ENCODE peak calls at places on chromosomes 6 and 20, in five cellular contexts. N is RWPE1, O is K562, Z is fibroblast of the aortic adventitia, D is fibroblast of lung. Y is an unnamed sample.
A peak's percentile ranks its signal among the peaks of the same experiment; 100 is the strongest.

GRCh38 chr6:19849736-19850135 is 12.6 kb downstream of the ID4 start:
- DNase-seq in Z (no peak), O (no peak), D (no peak), N (no peak), Y (no peak)

GRCh38 chr6:119533603-119534279 is 184.2 kb upstream of the MAN1A1 start:
- DNase-seq in Z (peak; percentile 64), O (no peak), D (peak; percentile 60), N (peak; percentile 90), Y (no peak)

GRCh38 chr6:152846825-152847224 is 96.2 kb downstream of the VIP start:
- DNase-seq in Z (no peak), O (no peak), D (no peak), N (no peak), Y (no peak)

GRCh38 chr20:47748851-47749250 is 36.4 kb downstream of the SULF2 start:
- DNase-seq in N (no peak), O (no peak), Z (no peak), D (peak; percentile 78), Y (no peak)

GRCh38 chr6:56932891-56933473 is 21.9 kb upstream of the BEND6 start:
- DNase-seq in D (no peak), N (no peak), Z (no peak), O (no peak), Y (no peak)

GRCh38 chr6:148430897-148431296 is 88.3 kb downstream of the SASH1 start:
- DNase-seq in Z (no peak), N (no peak), D (no peak), O (no peak), Y (no peak)

GRCh38 chr6:100350139-100350538 is 114.6 kb downstream of the SIM1 start:
- DNase-seq in D (no peak), O (no peak), Z (no peak), N (no peak), Y (no peak)

GRCh38 chr6:144661101-144661806 is 376.1 kb downstream of the UTRN start:
- DNase-seq in O (no peak), D (peak; percentile 62), N (no peak), Z (peak; percentile 32), Y (no peak)

GRCh38 chr6:30647802-30648460 is 998 bp downstream of the C6orf136 start:
- DNase-seq in Z (peak; percentile 25), O (no peak), D (no peak), N (no peak), Y (no peak)

GRCh38 chr20:9503530-9504251 is 10.7 kb upstream of the LAMP5 start:
- DNase-seq in Z (no peak), N (no peak), D (peak; percentile 69), O (no peak), Y (no peak)
- TF ChIP-seq CTCF in Z (no peak), N (no peak), D (peak; percentile 19), O (no peak), Y (no peak)

GRCh38 chr6:1678201-1678600 is 68.5 kb downstream of the FOXC1 start:
- DNase-seq in D (no peak), N (no peak), Z (no peak), O (no peak), Y (no peak)

GRCh38 chr6:1678966-1679690 is 69.4 kb downstream of the FOXC1 start:
- DNase-seq in Z (no peak), N (no peak), D (no peak), O (no peak), Y (no peak)

DNA sequence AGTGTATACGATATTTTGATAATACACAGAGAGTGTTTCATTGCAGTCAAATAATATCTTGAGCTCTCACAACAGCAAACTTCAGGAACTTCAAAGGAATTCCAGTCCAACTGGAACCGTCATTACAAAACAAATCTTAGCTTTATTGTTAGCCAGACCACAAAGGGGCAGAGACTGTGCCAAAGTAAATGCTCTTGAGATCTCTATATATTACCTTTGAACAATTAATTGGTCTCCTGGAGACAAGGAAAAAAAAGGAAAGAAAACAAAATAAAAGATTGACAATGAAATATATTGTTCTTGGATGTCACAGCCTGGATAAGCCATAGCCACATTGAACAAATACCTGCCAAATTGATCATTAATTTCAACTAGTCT is 70.0 kb downstream of the FOXC1 start:
- DNase-seq in D (peak; percentile 71), O (no peak), N (no peak), Z (peak; percentile 55), Y (no peak)
- TF ChIP-seq CTCF in D (no peak), O (no peak), N (no peak), Z (no peak), Y (no peak)

DNA sequence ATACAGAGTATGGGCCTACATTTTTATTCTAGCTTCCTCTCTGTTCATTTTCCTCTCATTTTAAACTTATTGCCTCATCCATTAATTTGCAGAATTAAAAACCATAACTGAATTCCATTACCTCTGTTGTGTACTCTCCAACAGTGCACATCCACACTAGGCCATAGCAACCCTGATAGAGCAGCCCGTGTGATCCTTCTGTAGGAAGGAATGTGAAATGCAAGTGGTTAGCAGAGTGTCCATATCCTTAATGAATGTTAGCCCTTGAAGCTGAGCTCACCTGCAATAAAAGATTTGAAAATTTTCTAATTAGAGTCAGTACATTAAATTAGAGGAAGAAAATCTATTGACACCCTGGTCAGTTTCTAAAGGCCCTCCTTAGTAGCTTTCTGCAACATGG is 6.5 kb upstream of the GRIK2 start:
- DNase-seq in N (no peak), D (no peak), Z (no peak), O (no peak), Y (no peak)
- TF ChIP-seq CTCF in N (no peak), D (no peak), Z (peak; percentile 17), O (no peak), Y (peak; percentile 44)

GRCh38 chr6:168333039-168333438 is 13.5 kb upstream of the DACT2 start:
- DNase-seq in O (peak; percentile 80), D (no peak), Z (no peak), N (no peak), Y (no peak)
- TF ChIP-seq CTCF in O (peak; percentile 63), D (peak; percentile 13), Z (peak; percentile 29), N (no peak), Y (peak; percentile 51)

GRCh38 chr6:32114853-32115252 is 5.7 kb upstream of the TNXB start:
- DNase-seq in O (no peak), D (no peak), Z (peak; percentile 41), N (peak; percentile 63), Y (no peak)

GRCh38 chr6:32112436-32112980 is 3.4 kb upstream of the TNXB start:
- DNase-seq in D (no peak), N (no peak), Z (peak; percentile 39), O (no peak), Y (no peak)

GRCh38 chr6:32115623-32116022 is 6.5 kb upstream of the TNXB start:
- DNase-seq in D (no peak), O (no peak), N (no peak), Z (no peak), Y (no peak)

GRCh38 chr6:32111424-32112066 is 2.4 kb upstream of the TNXB start:
- DNase-seq in N (no peak), O (no peak), D (no peak), Z (no peak), Y (no peak)

DNA sequence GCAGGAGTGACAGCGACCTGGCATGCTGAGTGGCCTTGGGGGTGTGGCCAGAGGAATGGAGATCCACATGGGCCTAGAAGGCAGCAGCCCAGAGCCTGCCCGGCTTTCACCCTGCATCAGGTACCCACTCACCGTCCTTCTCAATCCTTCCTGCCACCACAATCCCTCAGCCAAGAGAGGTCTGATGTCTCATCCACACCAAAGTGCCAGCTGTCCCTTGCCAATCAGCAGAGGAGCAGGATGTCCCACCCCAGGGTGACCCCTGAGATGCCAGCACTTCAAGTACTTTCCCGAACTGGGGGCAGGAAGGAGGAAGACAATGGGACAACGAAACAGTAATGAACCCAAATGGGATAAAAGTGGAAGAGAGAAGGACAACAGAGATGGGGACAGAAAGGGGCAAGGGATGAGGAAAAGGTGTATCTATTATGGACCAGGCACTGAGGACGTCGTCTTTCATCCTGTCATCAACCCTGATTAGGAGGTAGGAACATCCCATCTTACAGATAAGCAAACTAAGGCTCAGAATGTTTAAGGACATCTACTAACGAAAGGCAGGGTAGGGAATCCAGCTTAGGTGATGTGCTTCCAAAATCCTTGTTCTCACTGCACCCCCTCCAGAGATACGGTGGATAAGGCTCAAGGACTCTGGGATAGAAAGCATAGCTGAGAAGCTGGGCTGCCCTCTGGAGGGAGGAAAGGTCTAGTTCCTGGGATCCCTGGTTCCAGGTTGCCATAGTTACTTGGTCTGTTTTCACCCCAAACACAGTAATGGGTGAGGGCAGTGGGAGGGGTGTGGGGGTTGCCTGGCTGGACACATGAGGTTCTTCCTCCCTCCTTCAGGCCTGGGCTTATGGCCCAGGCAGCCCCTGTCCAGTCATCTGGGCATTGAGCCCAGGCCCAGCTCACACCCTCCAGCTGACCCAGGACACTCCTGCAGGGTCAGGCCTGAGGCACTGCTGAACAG is 4.5 kb upstream of the TNXB start:
- DNase-seq in N (peak; percentile 71), Z (peak; percentile 99), D (peak; percentile 76), O (peak; percentile 64), Y (peak; percentile 40)
- TF ChIP-seq CTCF in N (peak; percentile 47), Z (peak; percentile 81), D (peak; percentile 78), O (peak; percentile 68), Y (no peak)

GRCh38 chr6:10217111-10217510 is 197.8 kb downstream of the TFAP2A start:
- DNase-seq in D (no peak), Z (no peak), O (no peak), N (no peak), Y (no peak)

GRCh38 chr6:10215711-10216110 is 199.2 kb downstream of the TFAP2A start:
- DNase-seq in Z (no peak), D (no peak), O (no peak), N (no peak), Y (no peak)

GRCh38 chr6:10221186-10221585 is 193.7 kb downstream of the TFAP2A start:
- DNase-seq in N (no peak), O (no peak), Z (no peak), D (no peak), Y (no peak)

GRCh38 chr6:10223841-10224240 is 191.0 kb downstream of the TFAP2A start:
- DNase-seq in O (no peak), D (no peak), Z (no peak), N (no peak), Y (no peak)

GRCh38 chr6:10219510-10219909 is 195.4 kb downstream of the TFAP2A start:
- DNase-seq in D (no peak), N (no peak), Z (no peak), O (no peak), Y (no peak)
- TF ChIP-seq CTCF in D (no peak), N (no peak), Z (no peak), O (no peak), Y (no peak)

DNA sequence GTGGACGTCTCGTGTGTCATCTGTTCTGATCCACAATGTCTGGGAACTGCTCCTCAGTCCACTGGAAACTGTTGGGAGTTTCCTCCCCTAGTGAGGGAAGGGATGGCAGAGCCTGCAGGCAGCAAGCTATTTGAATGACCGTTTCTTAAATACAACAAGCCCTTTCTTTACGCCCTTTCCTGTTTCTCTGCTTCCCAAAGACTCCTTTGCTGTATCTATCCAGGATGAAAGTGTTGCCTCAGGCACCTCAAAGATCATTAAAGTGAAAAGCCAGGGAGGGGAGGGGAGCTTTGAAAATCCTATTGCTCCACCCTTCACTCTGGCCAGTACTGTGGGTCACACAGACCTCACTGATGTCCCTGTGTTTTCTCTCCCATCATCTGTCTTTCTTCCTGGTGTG is 213.1 kb downstream of the RNF144B start:
- DNase-seq in D (no peak), O (no peak), Z (no peak), N (no peak), Y (no peak)
- TF ChIP-seq CTCF in D (no peak), O (no peak), Z (no peak), N (no peak), Y (no peak)